ENCODE peak calls at places on chromosomes 2 and 18, in ten cellular contexts. One of them, this sample, is unnamed.

GRCh38 chr2:239979243-239980023 is 45.7 kb downstream of the NDUFA10 start:
- DNase-seq in stimulated activated CD8-positive, alpha-beta memory T cell treated with anti-CD3 and anti-CD28 coated beads, Interleukin-4, amount 100 ng/mL, for 48 hours: no peak
- DNase-seq in amniotic stem cell: no peak
- DNase-seq in T-helper 2 cell: no peak
- DNase-seq in sciatic nerve: no peak
- DNase-seq in activated CD8-positive, alpha-beta memory T cell treated with anti-CD3 and anti-CD28 coated beads for 1 hour: no peak
- DNase-seq in GM10248: no peak
- DNase-seq in AG09319: no peak
- DNase-seq in activated T-cell treated with anti-CD3 and anti-CD28 coated beads, Interleukin-2, amount 50 U/mL, for 48 hours: no peak
- DNase-seq in psoas muscle: no peak
- DNase-seq in this sample: no peak

GRCh38 chr2:72129676-72130340 is 17.9 kb downstream of the CYP26B1 start:
- DNase-seq in stimulated activated CD8-positive, alpha-beta memory T cell treated with anti-CD3 and anti-CD28 coated beads, Interleukin-4, amount 100 ng/mL, for 48 hours: no peak
- DNase-seq in amniotic stem cell: no peak
- DNase-seq in T-helper 2 cell: no peak
- DNase-seq in sciatic nerve: peak; percentile 52
- DNase-seq in activated CD8-positive, alpha-beta memory T cell treated with anti-CD3 and anti-CD28 coated beads for 1 hour: no peak
- DNase-seq in GM10248: no peak
- DNase-seq in AG09319: no peak
- DNase-seq in activated T-cell treated with anti-CD3 and anti-CD28 coated beads, Interleukin-2, amount 50 U/mL, for 48 hours: no peak
- DNase-seq in psoas muscle: no peak
- DNase-seq in this sample: no peak

GRCh38 chr18:3214855-3215637 is 4.7 kb downstream of the MYOM1 start:
- DNase-seq in stimulated activated CD8-positive, alpha-beta memory T cell treated with anti-CD3 and anti-CD28 coated beads, Interleukin-4, amount 100 ng/mL, for 48 hours: no peak
- DNase-seq in amniotic stem cell: no peak
- DNase-seq in T-helper 2 cell: no peak
- DNase-seq in sciatic nerve: no peak
- DNase-seq in activated CD8-positive, alpha-beta memory T cell treated with anti-CD3 and anti-CD28 coated beads for 1 hour: no peak
- DNase-seq in GM10248: no peak
- DNase-seq in AG09319: no peak
- DNase-seq in activated T-cell treated with anti-CD3 and anti-CD28 coated beads, Interleukin-2, amount 50 U/mL, for 48 hours: no peak
- DNase-seq in psoas muscle: no peak
- DNase-seq in this sample: no peak

GRCh38 chr2:238939074-238939473 is 91.2 kb downstream of the TWIST2 start:
- DNase-seq in stimulated activated CD8-positive, alpha-beta memory T cell treated with anti-CD3 and anti-CD28 coated beads, Interleukin-4, amount 100 ng/mL, for 48 hours: no peak
- DNase-seq in amniotic stem cell: no peak
- DNase-seq in T-helper 2 cell: no peak
- DNase-seq in sciatic nerve: no peak
- DNase-seq in activated CD8-positive, alpha-beta memory T cell treated with anti-CD3 and anti-CD28 coated beads for 1 hour: no peak
- DNase-seq in GM10248: no peak
- DNase-seq in AG09319: peak; percentile 41
- DNase-seq in activated T-cell treated with anti-CD3 and anti-CD28 coated beads, Interleukin-2, amount 50 U/mL, for 48 hours: no peak
- DNase-seq in psoas muscle: peak; percentile 73
- DNase-seq in this sample: no peak

GRCh38 chr2:148022351-148022750 is 1.5 kb downstream of the MBD5 start:
- DNase-seq in stimulated activated CD8-positive, alpha-beta memory T cell treated with anti-CD3 and anti-CD28 coated beads, Interleukin-4, amount 100 ng/mL, for 48 hours: no peak
- DNase-seq in amniotic stem cell: no peak
- DNase-seq in T-helper 2 cell: peak; percentile 17
- DNase-seq in sciatic nerve: no peak
- DNase-seq in activated CD8-positive, alpha-beta memory T cell treated with anti-CD3 and anti-CD28 coated beads for 1 hour: no peak
- DNase-seq in GM10248: no peak
- DNase-seq in AG09319: no peak
- DNase-seq in activated T-cell treated with anti-CD3 and anti-CD28 coated beads, Interleukin-2, amount 50 U/mL, for 48 hours: no peak
- DNase-seq in psoas muscle: no peak
- DNase-seq in this sample: no peak

GRCh38 chr18:25896178-25896780 is 194.1 kb downstream of the SS18 start:
- DNase-seq in stimulated activated CD8-positive, alpha-beta memory T cell treated with anti-CD3 and anti-CD28 coated beads, Interleukin-4, amount 100 ng/mL, for 48 hours: peak; percentile 35
- DNase-seq in amniotic stem cell: no peak
- DNase-seq in T-helper 2 cell: peak; percentile 29
- DNase-seq in sciatic nerve: no peak
- DNase-seq in activated CD8-positive, alpha-beta memory T cell treated with anti-CD3 and anti-CD28 coated beads for 1 hour: no peak
- DNase-seq in GM10248: peak; percentile 55
- DNase-seq in AG09319: peak; percentile 31
- DNase-seq in activated T-cell treated with anti-CD3 and anti-CD28 coated beads, Interleukin-2, amount 50 U/mL, for 48 hours: peak; percentile 17
- DNase-seq in psoas muscle: no peak
- DNase-seq in this sample: no peak

GRCh38 chr2:62267687-62268086 is 71.8 kb downstream of the B3GNT2 start:
- DNase-seq in stimulated activated CD8-positive, alpha-beta memory T cell treated with anti-CD3 and anti-CD28 coated beads, Interleukin-4, amount 100 ng/mL, for 48 hours: no peak
- DNase-seq in amniotic stem cell: no peak
- DNase-seq in T-helper 2 cell: no peak
- DNase-seq in sciatic nerve: no peak
- DNase-seq in activated CD8-positive, alpha-beta memory T cell treated with anti-CD3 and anti-CD28 coated beads for 1 hour: no peak
- DNase-seq in GM10248: no peak
- DNase-seq in AG09319: no peak
- DNase-seq in activated T-cell treated with anti-CD3 and anti-CD28 coated beads, Interleukin-2, amount 50 U/mL, for 48 hours: no peak
- DNase-seq in psoas muscle: no peak
- DNase-seq in this sample: no peak

GRCh38 chr18:61995547-61996062 is 102.8 kb upstream of the RNF152 start:
- DNase-seq in stimulated activated CD8-positive, alpha-beta memory T cell treated with anti-CD3 and anti-CD28 coated beads, Interleukin-4, amount 100 ng/mL, for 48 hours: no peak
- DNase-seq in amniotic stem cell: no peak
- DNase-seq in T-helper 2 cell: no peak
- DNase-seq in sciatic nerve: no peak
- DNase-seq in activated CD8-positive, alpha-beta memory T cell treated with anti-CD3 and anti-CD28 coated beads for 1 hour: no peak
- DNase-seq in GM10248: no peak
- DNase-seq in AG09319: no peak
- DNase-seq in activated T-cell treated with anti-CD3 and anti-CD28 coated beads, Interleukin-2, amount 50 U/mL, for 48 hours: no peak
- DNase-seq in psoas muscle: no peak
- DNase-seq in this sample: no peak

GRCh38 chr18:25056456-25056855 is 295.5 kb downstream of the ZNF521 start:
- DNase-seq in stimulated activated CD8-positive, alpha-beta memory T cell treated with anti-CD3 and anti-CD28 coated beads, Interleukin-4, amount 100 ng/mL, for 48 hours: no peak
- DNase-seq in amniotic stem cell: no peak
- DNase-seq in T-helper 2 cell: no peak
- DNase-seq in sciatic nerve: no peak
- DNase-seq in activated CD8-positive, alpha-beta memory T cell treated with anti-CD3 and anti-CD28 coated beads for 1 hour: no peak
- DNase-seq in GM10248: no peak
- DNase-seq in AG09319: no peak
- DNase-seq in activated T-cell treated with anti-CD3 and anti-CD28 coated beads, Interleukin-2, amount 50 U/mL, for 48 hours: no peak
- DNase-seq in psoas muscle: no peak
- DNase-seq in this sample: no peak

GRCh38 chr2:10326151-10326616 is 23.5 kb downstream of the HPCAL1 start:
- DNase-seq in stimulated activated CD8-positive, alpha-beta memory T cell treated with anti-CD3 and anti-CD28 coated beads, Interleukin-4, amount 100 ng/mL, for 48 hours: no peak
- DNase-seq in amniotic stem cell: no peak
- DNase-seq in T-helper 2 cell: no peak
- DNase-seq in sciatic nerve: no peak
- DNase-seq in activated CD8-positive, alpha-beta memory T cell treated with anti-CD3 and anti-CD28 coated beads for 1 hour: no peak
- DNase-seq in GM10248: no peak
- DNase-seq in AG09319: no peak
- DNase-seq in activated T-cell treated with anti-CD3 and anti-CD28 coated beads, Interleukin-2, amount 50 U/mL, for 48 hours: no peak
- DNase-seq in psoas muscle: no peak
- DNase-seq in this sample: no peak

GRCh38 chr18:34222396-34223163 is 2.1 kb downstream of the NOL4 start:
- DNase-seq in stimulated activated CD8-positive, alpha-beta memory T cell treated with anti-CD3 and anti-CD28 coated beads, Interleukin-4, amount 100 ng/mL, for 48 hours: no peak
- DNase-seq in amniotic stem cell: no peak
- DNase-seq in T-helper 2 cell: no peak
- DNase-seq in sciatic nerve: no peak
- DNase-seq in activated CD8-positive, alpha-beta memory T cell treated with anti-CD3 and anti-CD28 coated beads for 1 hour: no peak
- DNase-seq in GM10248: peak; percentile 23
- DNase-seq in AG09319: no peak
- DNase-seq in activated T-cell treated with anti-CD3 and anti-CD28 coated beads, Interleukin-2, amount 50 U/mL, for 48 hours: no peak
- DNase-seq in psoas muscle: peak; percentile 51
- DNase-seq in this sample: no peak

GRCh38 chr2:19733951-19734425 is 167.8 kb downstream of the TTC32 start:
- DNase-seq in stimulated activated CD8-positive, alpha-beta memory T cell treated with anti-CD3 and anti-CD28 coated beads, Interleukin-4, amount 100 ng/mL, for 48 hours: no peak
- DNase-seq in amniotic stem cell: peak; percentile 17
- DNase-seq in T-helper 2 cell: no peak
- DNase-seq in sciatic nerve: no peak
- DNase-seq in activated CD8-positive, alpha-beta memory T cell treated with anti-CD3 and anti-CD28 coated beads for 1 hour: no peak
- DNase-seq in GM10248: no peak
- DNase-seq in AG09319: no peak
- DNase-seq in activated T-cell treated with anti-CD3 and anti-CD28 coated beads, Interleukin-2, amount 50 U/mL, for 48 hours: no peak
- DNase-seq in psoas muscle: no peak
- DNase-seq in this sample: no peak

GRCh38 chr18:8938817-8939216 is 163.7 kb upstream of the NDUFV2 start:
- DNase-seq in stimulated activated CD8-positive, alpha-beta memory T cell treated with anti-CD3 and anti-CD28 coated beads, Interleukin-4, amount 100 ng/mL, for 48 hours: no peak
- DNase-seq in amniotic stem cell: no peak
- DNase-seq in T-helper 2 cell: no peak
- DNase-seq in sciatic nerve: no peak
- DNase-seq in activated CD8-positive, alpha-beta memory T cell treated with anti-CD3 and anti-CD28 coated beads for 1 hour: no peak
- DNase-seq in GM10248: no peak
- DNase-seq in AG09319: no peak
- DNase-seq in activated T-cell treated with anti-CD3 and anti-CD28 coated beads, Interleukin-2, amount 50 U/mL, for 48 hours: no peak
- DNase-seq in psoas muscle: no peak
- DNase-seq in this sample: no peak

GRCh38 chr2:207219716-207220414 is 54.1 kb upstream of the KLF7 start:
- DNase-seq in stimulated activated CD8-positive, alpha-beta memory T cell treated with anti-CD3 and anti-CD28 coated beads, Interleukin-4, amount 100 ng/mL, for 48 hours: no peak
- DNase-seq in amniotic stem cell: peak; percentile 56
- DNase-seq in T-helper 2 cell: no peak
- DNase-seq in sciatic nerve: no peak
- DNase-seq in activated CD8-positive, alpha-beta memory T cell treated with anti-CD3 and anti-CD28 coated beads for 1 hour: no peak
- DNase-seq in GM10248: no peak
- DNase-seq in AG09319: peak; percentile 48
- DNase-seq in activated T-cell treated with anti-CD3 and anti-CD28 coated beads, Interleukin-2, amount 50 U/mL, for 48 hours: no peak
- DNase-seq in psoas muscle: no peak
- DNase-seq in this sample: no peak

GRCh38 chr18:48200631-48201336 is 208.4 kb downstream of the ZBTB7C start:
- DNase-seq in stimulated activated CD8-positive, alpha-beta memory T cell treated with anti-CD3 and anti-CD28 coated beads, Interleukin-4, amount 100 ng/mL, for 48 hours: no peak
- DNase-seq in amniotic stem cell: no peak
- DNase-seq in T-helper 2 cell: no peak
- DNase-seq in sciatic nerve: no peak
- DNase-seq in activated CD8-positive, alpha-beta memory T cell treated with anti-CD3 and anti-CD28 coated beads for 1 hour: no peak
- DNase-seq in GM10248: no peak
- DNase-seq in AG09319: no peak
- DNase-seq in activated T-cell treated with anti-CD3 and anti-CD28 coated beads, Interleukin-2, amount 50 U/mL, for 48 hours: no peak
- DNase-seq in psoas muscle: no peak
- DNase-seq in this sample: no peak

GRCh38 chr2:118006861-118007260 is 7.0 kb downstream of the CCDC93 start:
- DNase-seq in stimulated activated CD8-positive, alpha-beta memory T cell treated with anti-CD3 and anti-CD28 coated beads, Interleukin-4, amount 100 ng/mL, for 48 hours: no peak
- DNase-seq in amniotic stem cell: no peak
- DNase-seq in T-helper 2 cell: no peak
- DNase-seq in sciatic nerve: no peak
- DNase-seq in activated CD8-positive, alpha-beta memory T cell treated with anti-CD3 and anti-CD28 coated beads for 1 hour: no peak
- DNase-seq in GM10248: no peak
- DNase-seq in AG09319: no peak
- DNase-seq in activated T-cell treated with anti-CD3 and anti-CD28 coated beads, Interleukin-2, amount 50 U/mL, for 48 hours: no peak
- DNase-seq in psoas muscle: no peak
- DNase-seq in this sample: no peak

GRCh38 chr2:118992740-118993391 is 50.9 kb downstream of the MARCO start:
- DNase-seq in stimulated activated CD8-positive, alpha-beta memory T cell treated with anti-CD3 and anti-CD28 coated beads, Interleukin-4, amount 100 ng/mL, for 48 hours: peak; percentile 37
- DNase-seq in amniotic stem cell: no peak
- DNase-seq in T-helper 2 cell: no peak
- DNase-seq in sciatic nerve: no peak
- DNase-seq in activated CD8-positive, alpha-beta memory T cell treated with anti-CD3 and anti-CD28 coated beads for 1 hour: no peak
- DNase-seq in GM10248: no peak
- DNase-seq in AG09319: no peak
- DNase-seq in activated T-cell treated with anti-CD3 and anti-CD28 coated beads, Interleukin-2, amount 50 U/mL, for 48 hours: peak; percentile 35
- DNase-seq in psoas muscle: no peak
- DNase-seq in this sample: peak; percentile 50

GRCh38 chr2:233426619-233427342 is 72.5 kb downstream of the DGKD start:
- DNase-seq in stimulated activated CD8-positive, alpha-beta memory T cell treated with anti-CD3 and anti-CD28 coated beads, Interleukin-4, amount 100 ng/mL, for 48 hours: peak; percentile 83
- DNase-seq in amniotic stem cell: no peak
- DNase-seq in T-helper 2 cell: peak; percentile 49
- DNase-seq in sciatic nerve: no peak
- DNase-seq in activated CD8-positive, alpha-beta memory T cell treated with anti-CD3 and anti-CD28 coated beads for 1 hour: no peak
- DNase-seq in GM10248: no peak
- DNase-seq in AG09319: peak; percentile 22
- DNase-seq in activated T-cell treated with anti-CD3 and anti-CD28 coated beads, Interleukin-2, amount 50 U/mL, for 48 hours: peak; percentile 80
- DNase-seq in psoas muscle: no peak
- DNase-seq in this sample: no peak

This sample was measured in SIG-M5.